ENCODE peak calls at places on chromosome 4, in ten cellular contexts. E, S, U, Z, V, Q, J, N, Y and I are unnamed samples.

GRCh38 chr4:67700119-67700873 is 659 bp downstream of the UBA6 start:
- DNase-seq in S (no peak), Z (no peak), J (peak; percentile 19), V (no peak), Y (no peak), Q (no peak), E (no peak), U (no peak), N (peak; percentile 41), I (no peak)

GRCh38 chr4:48268956-48269860 is at the start of gene TEC:
- DNase-seq in Y (peak; percentile 55), N (peak; percentile 21), U (peak; percentile 84), J (peak; percentile 54), Q (peak; percentile 39), E (peak; percentile 75), S (peak; percentile 57), Z (no peak), V (peak; percentile 19), I (peak; percentile 78)

GRCh38 chr4:153159016-153159415 is 45.2 kb upstream of the TRIM2 start:
- DNase-seq in N (no peak), Q (no peak), E (no peak), J (no peak), S (no peak), V (no peak), Y (no peak), U (no peak), Z (no peak), I (no peak)

GRCh38 chr4:54493862-54494261 is 163.9 kb upstream of the KIT start:
- DNase-seq in N (no peak), V (no peak), E (no peak), Z (no peak), Y (no peak), Q (no peak), S (no peak), U (no peak), J (no peak), I (no peak)

GRCh38 chr4:122584517-122584916 is 36.3 kb downstream of the IL21 start:
- DNase-seq in Q (peak; percentile 96), U (no peak), J (peak; percentile 42), Z (no peak), S (peak; percentile 72), V (no peak), E (no peak), Y (no peak), N (peak; percentile 90), I (no peak)

GRCh38 chr4:8709729-8710360 is 117.3 kb downstream of the CPZ start:
- DNase-seq in Q (no peak), S (no peak), U (peak; percentile 39), E (peak; percentile 26), V (no peak), J (no peak), Z (no peak), Y (no peak), N (no peak), I (peak; percentile 12)

GRCh38 chr4:168955674-168956073 is 54.4 kb downstream of the CBR4 start:
- DNase-seq in Y (no peak), Z (no peak), E (no peak), N (peak; percentile 32), J (no peak), U (no peak), S (no peak), V (no peak), Q (no peak), I (no peak)

GRCh38 chr4:159290321-159291030 is 187.6 kb downstream of the RAPGEF2 start:
- DNase-seq in Y (no peak), N (peak; percentile 56), V (no peak), S (no peak), Z (no peak), J (no peak), Q (no peak), E (no peak), U (no peak), I (no peak)

GRCh38 chr4:80017125-80017854 is 55.7 kb downstream of the ANTXR2 start:
- DNase-seq in E (no peak), Z (no peak), V (no peak), U (no peak), N (peak; percentile 93), Q (peak; percentile 40), J (peak; percentile 47), Y (no peak), S (peak; percentile 74), I (no peak)

GRCh38 chr4:95908806-95909205 is 68.9 kb downstream of the PDHA2 start:
- DNase-seq in U (no peak), N (no peak), J (no peak), Z (no peak), Q (no peak), E (no peak), V (no peak), Y (no peak), S (no peak), I (no peak)

GRCh38 chr4:1377606-1378261 is 28.5 kb downstream of the NKX1-1 start:
- DNase-seq in E (no peak), Z (no peak), N (no peak), Y (no peak), Q (no peak), S (no peak), U (peak; percentile 71), J (no peak), V (no peak), I (peak; percentile 62)

GRCh38 chr4:6415306-6415705 is 57.1 kb downstream of the PPP2R2C start:
- DNase-seq in S (no peak), U (peak; percentile 20), Y (no peak), Q (no peak), E (no peak), J (no peak), Z (no peak), N (no peak), V (no peak), I (no peak)

GRCh38 chr4:92249541-92249940 is 54.2 kb upstream of the GRID2 start:
- DNase-seq in S (no peak), Z (no peak), N (no peak), U (no peak), Q (peak; percentile 3), V (no peak), E (no peak), Y (no peak), J (no peak), I (no peak)

GRCh38 chr4:76028242-76028859 is 5.1 kb upstream of the CXCL10 start:
- DNase-seq in S (no peak), U (no peak), N (peak; percentile 41), Y (no peak), Z (no peak), J (no peak), Q (peak; percentile 39), V (no peak), E (no peak), I (no peak)

GRCh38 chr4:124295413-124295812 is 417.1 kb downstream of the ANKRD50 start:
- DNase-seq in Q (no peak), Y (no peak), S (no peak), U (no peak), Z (no peak), E (no peak), V (no peak), N (no peak), J (no peak), I (no peak)

GRCh38 chr4:71941001-71941400 is 90.8 kb upstream of the NPFFR2 start:
- DNase-seq in Q (peak; percentile 22), V (no peak), S (no peak), N (peak; percentile 43), Y (no peak), J (peak; percentile 3), U (no peak), Z (no peak), E (peak; percentile 55), I (no peak)

GRCh38 chr4:65831828-65832227 is 161.5 kb upstream of the EPHA5 start:
- DNase-seq in N (no peak), U (no peak), Q (no peak), Y (no peak), S (no peak), V (no peak), J (no peak), E (no peak), Z (no peak), I (no peak)

GRCh38 chr4:187393546-187394344 is 601.8 kb upstream of the ZFP42 start:
- DNase-seq in N (no peak), E (no peak), Q (no peak), V (no peak), J (no peak), S (peak; percentile 4), U (no peak), Z (no peak), Y (no peak), I (no peak)

GRCh38 chr4:52889354-52889753 is 27.2 kb downstream of the RASL11B start:
- DNase-seq in S (no peak), Z (no peak), J (no peak), E (no peak), Y (no peak), U (no peak), V (no peak), N (no peak), Q (no peak), I (no peak)

GRCh38 chr4:84496356-84497219 is 2.5 kb downstream of the NKX6-1 start:
- DNase-seq in U (no peak), Z (no peak), N (no peak), Y (no peak), J (no peak), S (peak; percentile 35), V (no peak), E (peak; percentile 65), Q (no peak), I (no peak)

GRCh38 chr4:159281781-159282180 is 178.9 kb downstream of the RAPGEF2 start:
- DNase-seq in Z (no peak), Q (no peak), Y (no peak), S (no peak), V (no peak), U (no peak), N (no peak), E (no peak), J (no peak), I (no peak)

GRCh38 chr4:153137677-153138630 is 66.3 kb upstream of the TRIM2 start:
- DNase-seq in N (no peak), E (no peak), Q (no peak), V (no peak), U (no peak), Z (no peak), Y (no peak), S (no peak), J (no peak), I (no peak)

GRCh38 chr4:107058828-107059227 is 22.7 kb upstream of the DKK2 start:
- DNase-seq in S (no peak), N (peak; percentile 29), Z (no peak), Y (no peak), V (no peak), Q (no peak), E (no peak), U (no peak), J (no peak), I (no peak)

GRCh38 chr4:173532725-173533511 is 2.9 kb upstream of the HAND2 start:
- DNase-seq in Z (no peak), E (no peak), V (no peak), S (no peak), Y (no peak), N (no peak), U (no peak), J (no peak), Q (no peak), I (no peak)